ENCODE peak calls at places on chromosome 1, in five cellular contexts. A is heart left ventricle; T is CD8-positive, alpha-beta memory T cell; E is transverse colon; R is uterus. X is an unnamed sample.

GRCh38 chr1:72018562-72018961 is 263.8 kb downstream of the NEGR1 start:
- DNase-seq in A (no peak), T (no peak), R (no peak), E (no peak), X (no peak)

GRCh38 chr1:46131727-46132528 is 501 bp downstream of the PIK3R3 start:
- DNase-seq in R (no peak), A (peak; percentile 25), T (peak; percentile 48), E (peak; percentile 46), X (peak; percentile 65)

GRCh38 chr1:221886311-221887090 is 144.6 kb upstream of the DUSP10 start:
- DNase-seq in A (no peak), T (no peak), R (no peak), E (no peak), X (no peak)

GRCh38 chr1:25610822-25611630 is 5.6 kb upstream of the MAN1C1 start:
- DNase-seq in R (no peak), T (no peak), A (no peak), E (no peak), X (no peak)

GRCh38 chr1:241675983-241676382 is 23.9 kb downstream of the WDR64 start:
- DNase-seq in R (no peak), A (no peak), T (no peak), E (no peak), X (no peak)

GRCh38 chr1:244836135-244836521 is 670 bp downstream of the COX20 start:
- DNase-seq in E (no peak), T (no peak), A (no peak), R (no peak), X (no peak)

GRCh38 chr1:8706995-8707396 is 110.4 kb downstream of the RERE start:
- DNase-seq in E (no peak), R (no peak), A (no peak), T (no peak), X (no peak)

GRCh38 chr1:195065437-195065836 is 1542.8 kb downstream of the KCNT2 start:
- DNase-seq in T (no peak), A (no peak), E (no peak), R (no peak), X (no peak)

GRCh38 chr1:231057410-231057809 is 17.4 kb upstream of the FAM89A start:
- DNase-seq in T (no peak), A (no peak), R (no peak), E (no peak), X (no peak)

GRCh38 chr1:150003826-150004225 is 6.7 kb downstream of the OTUD7B start:
- DNase-seq in R (no peak), E (no peak), T (no peak), A (no peak), X (no peak)

GRCh38 chr1:55712148-55712547 is 497.0 kb upstream of the USP24 start:
- DNase-seq in A (no peak), T (no peak), R (peak; percentile 19), E (no peak), X (no peak)

DNA sequence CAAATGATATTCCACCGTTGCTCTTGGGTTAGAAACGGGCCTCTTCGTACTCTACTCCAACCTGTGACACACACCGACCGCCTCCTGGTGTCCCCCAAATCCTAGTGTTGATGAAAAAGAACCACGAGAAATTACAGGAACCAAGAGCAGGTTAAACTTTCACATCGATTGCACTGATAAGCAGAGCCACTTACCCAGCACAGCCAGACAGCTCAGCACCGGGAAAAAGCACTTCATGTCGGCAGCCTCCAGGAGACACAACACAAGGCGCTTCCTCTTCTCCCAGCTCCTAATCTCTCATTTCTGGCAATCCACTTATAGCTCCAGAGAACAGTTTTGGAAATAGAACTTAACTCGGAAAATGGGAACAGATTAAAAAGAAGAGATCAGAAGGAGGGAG is 1.4 kb downstream of the IGSF3 start:
- DNase-seq in A (no peak), E (no peak), T (no peak), R (no peak), X (no peak)
- H3K4me3 ChIP-seq in A (peak overlapping the region; percentile 65), E (peak overlapping the region; percentile 77), T (no peak overlapping the region), R (no peak overlapping the region), X (peak overlapping the region; percentile 64)

GRCh38 chr1:205443585-205444299 is 12.1 kb downstream of the BLACAT1 start:
- DNase-seq in A (no peak), E (no peak), R (no peak), T (no peak), X (no peak)
- H3K4me1 ChIP-seq in A (peaks cover 40% of the 10 kb centered on the region), E (peaks cover 27% of the 10 kb centered on the region), R (peaks cover 15% of the 10 kb centered on the region), T (peaks cover 34% of the 10 kb centered on the region), X (peaks cover 22% of the 10 kb centered on the region)

GRCh38 chr1:3439346-3439745 is 15.1 kb upstream of the ARHGEF16 start:
- DNase-seq in T (peak; percentile 34), E (no peak), R (no peak), A (no peak), X (no peak)
- H3K4me3 ChIP-seq in T (no peak overlapping the region), E (no peak overlapping the region), R (no peak overlapping the region), A (no peak overlapping the region), X (no peak overlapping the region)

GRCh38 chr1:214544791-214545190 is 6.6 kb downstream of the PTPN14 start:
- DNase-seq in A (no peak), T (no peak), E (no peak), R (no peak), X (no peak)

GRCh38 chr1:214546076-214546475 is 5.3 kb downstream of the PTPN14 start:
- DNase-seq in R (no peak), A (no peak), E (no peak), T (no peak), X (no peak)

GRCh38 chr1:214546886-214547641 is 4.3 kb downstream of the PTPN14 start:
- DNase-seq in R (no peak), A (no peak), E (no peak), T (no peak), X (no peak)

GRCh38 chr1:214547747-214548146 is 3.7 kb downstream of the PTPN14 start:
- DNase-seq in E (no peak), T (no peak), A (no peak), R (no peak), X (no peak)

DNA sequence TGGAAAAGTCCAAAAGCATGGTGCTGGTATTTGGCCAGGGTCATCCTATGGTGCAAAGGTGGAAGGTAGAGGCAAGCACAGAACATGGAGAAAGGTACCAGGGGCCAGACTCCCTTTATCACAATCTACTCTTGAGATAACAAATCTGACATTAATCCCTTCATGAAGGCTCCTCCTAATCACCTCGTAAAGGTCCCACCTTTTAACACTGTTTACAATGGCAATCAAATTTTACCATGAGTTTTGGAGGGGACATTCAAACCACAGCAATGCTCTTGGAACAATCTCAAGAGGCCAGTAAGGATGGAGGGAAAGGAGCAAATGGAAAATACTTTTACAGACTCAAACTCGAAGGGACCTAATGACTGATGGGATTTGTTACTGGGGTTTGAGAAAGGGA is 6.1 kb downstream of the PTPN14 start:
- DNase-seq in A (no peak), T (no peak), E (no peak), R (no peak), X (no peak)
- H3K4me1 ChIP-seq in A (peaks cover 46% of the 10 kb centered on the region), T (no peaks in the 10 kb centered on the region), E (no peaks in the 10 kb centered on the region), R (no peaks in the 10 kb centered on the region), X (peaks cover 47% of the 10 kb centered on the region)

X was measured in sigmoid colon.